ENCODE peak calls at places on chromosomes 7 and 10, in nine cellular contexts. U, I, S, V, O, T, L, Q and E are unnamed samples.

GRCh38 chr10:115022754-115023153 is 70.4 kb upstream of the ATRNL1 start:
- DNase-seq in I (no peak), S (no peak), U (no peak), O (no peak), T (no peak), V (no peak), Q (no peak), L (no peak), E (no peak)

GRCh38 chr10:126749030-126749655 is 78.7 kb upstream of the C10orf90 start:
- DNase-seq in S (peak; percentile 86), U (no peak), I (peak; percentile 95), Q (peak; percentile 78), O (peak; percentile 16), V (no peak), T (peak; percentile 88), L (peak; percentile 73), E (peak; percentile 52)

GRCh38 chr7:3092468-3092867 is 48.8 kb upstream of the CARD11 start:
- DNase-seq in V (peak; percentile 27), I (no peak), U (peak; percentile 65), T (no peak), Q (peak; percentile 8), O (no peak), L (no peak), S (no peak), E (no peak)

GRCh38 chr7:82468435-82468834 is 24.9 kb upstream of the CACNA2D1 start:
- DNase-seq in T (no peak), L (no peak), S (no peak), I (no peak), U (no peak), O (no peak), V (no peak), Q (peak; percentile 14), E (no peak)

GRCh38 chr10:102452672-102453340 is 1.5 kb upstream of the C10orf95 start:
- DNase-seq in Q (peak; percentile 55), I (no peak), T (no peak), L (no peak), U (peak; percentile 100), V (no peak), S (peak; percentile 49), O (no peak), E (no peak)

GRCh38 chr10:34960983-34961382 is 129.2 kb downstream of the CUL2 start:
- DNase-seq in T (no peak), L (no peak), V (no peak), U (no peak), S (peak; percentile 35), O (no peak), Q (peak; percentile 49), I (no peak), E (no peak)

GRCh38 chr10:53395449-53395848 is 622.9 kb upstream of the MBL2 start:
- DNase-seq in Q (no peak), I (peak; percentile 45), L (no peak), O (no peak), T (no peak), V (no peak), S (no peak), U (no peak), E (no peak)

GRCh38 chr10:14779053-14779649 is 4.5 kb upstream of the FAM107B start:
- DNase-seq in V (no peak), S (no peak), Q (no peak), I (no peak), O (no peak), L (no peak), T (no peak), U (no peak), E (peak; percentile 3)

GRCh38 chr10:124470544-124471449 is 9.2 kb downstream of the LHPP start:
- DNase-seq in V (no peak), I (peak; percentile 53), T (no peak), Q (no peak), L (no peak), S (no peak), U (no peak), O (no peak), E (no peak)

GRCh38 chr10:77531441-77532001 is 106.1 kb downstream of the KCNMA1 start:
- DNase-seq in T (no peak), Q (peak; percentile 68), O (no peak), S (peak; percentile 62), U (no peak), L (no peak), V (no peak), I (no peak), E (no peak)

GRCh38 chr7:46352335-46352954 is 431.4 kb upstream of the IGFBP3 start:
- DNase-seq in V (no peak), Q (peak; percentile 85), L (no peak), O (no peak), T (peak; percentile 52), S (peak; percentile 83), U (no peak), I (peak; percentile 84), E (peak; percentile 23)

GRCh38 chr10:6404127-6405072 is 175.7 kb downstream of the PRKCQ start:
- DNase-seq in S (no peak), U (no peak), L (no peak), T (no peak), I (no peak), V (no peak), O (no peak), Q (no peak), E (no peak)

GRCh38 chr10:94992811-94993210 is 54.4 kb downstream of the CYP2C9 start:
- DNase-seq in S (no peak), V (no peak), L (no peak), U (no peak), O (no peak), T (no peak), I (peak; percentile 83), Q (no peak), E (no peak)

GRCh38 chr10:103849880-103850571 is 5.3 kb downstream of the SH3PXD2A start:
- DNase-seq in T (no peak), S (peak; percentile 89), V (no peak), O (no peak), U (peak; percentile 60), I (no peak), L (peak; percentile 79), Q (peak; percentile 74), E (no peak)

GRCh38 chr10:44419790-44420549 is 35.1 kb upstream of the CXCL12 start:
- DNase-seq in V (no peak), L (no peak), U (no peak), Q (no peak), S (no peak), T (no peak), O (no peak), I (no peak), E (no peak)

GRCh38 chr7:27169658-27170493 is 4.2 kb downstream of the HOXA10 start:
- DNase-seq in U (no peak), L (no peak), S (no peak), T (peak; percentile 63), I (peak; percentile 83), O (no peak), Q (no peak), V (no peak), E (no peak)

GRCh38 chr10:87064651-87065050 is 30.0 kb downstream of the GLUD1 start:
- DNase-seq in V (no peak), S (no peak), L (no peak), I (no peak), Q (no peak), O (no peak), T (no peak), U (no peak), E (no peak)

GRCh38 chr7:126541416-126541815 is 711.3 kb downstream of the GRM8 start:
- DNase-seq in Q (no peak), S (no peak), T (no peak), I (no peak), V (no peak), L (no peak), O (no peak), U (no peak), E (no peak)

GRCh38 chr10:124703778-124704427 is 40.3 kb downstream of the FAM53B start:
- DNase-seq in V (no peak), I (no peak), L (no peak), U (no peak), S (peak; percentile 20), Q (peak; percentile 35), T (no peak), O (no peak), E (no peak)

GRCh38 chr10:44206127-44206818 is 178.6 kb downstream of the CXCL12 start:
- DNase-seq in U (no peak), V (no peak), T (no peak), S (no peak), Q (peak; percentile 20), O (no peak), L (no peak), I (no peak), E (no peak)

GRCh38 chr10:4061441-4061951 is 276.5 kb upstream of the KLF6 start:
- DNase-seq in I (no peak), O (no peak), Q (peak; percentile 42), V (no peak), S (no peak), U (peak; percentile 8), L (peak; percentile 90), T (no peak), E (no peak)

GRCh38 chr10:103933557-103934121 is 15.7 kb upstream of the STN1 start:
- DNase-seq in T (no peak), Q (no peak), O (no peak), L (no peak), S (no peak), V (no peak), U (no peak), I (no peak), E (no peak)

GRCh38 chr10:33291053-33291592 is 43.3 kb downstream of the NRP1 start:
- DNase-seq in S (no peak), I (no peak), L (no peak), V (no peak), T (no peak), Q (peak; percentile 66), U (no peak), O (no peak), E (peak; percentile 89)

GRCh38 chr10:123398180-123398591 is 244.0 kb downstream of the BUB3 start:
- DNase-seq in V (no peak), O (no peak), L (no peak), S (no peak), U (peak; percentile 98), T (no peak), I (peak; percentile 10), Q (no peak), E (no peak)

GRCh38 chr7:45215611-45216062 is 58.0 kb downstream of the RAMP3 start:
- DNase-seq in V (no peak), Q (no peak), O (no peak), L (no peak), U (peak; percentile 23), I (peak; percentile 36), T (no peak), S (no peak), E (no peak)

GRCh38 chr7:18356195-18356645 is 139.3 kb upstream of the HDAC9 start:
- DNase-seq in V (no peak), S (peak; percentile 53), T (no peak), Q (peak; percentile 55), U (peak; percentile 47), O (no peak), I (peak; percentile 52), L (no peak), E (peak; percentile 16)

GRCh38 chr10:1187151-1187854 is 131.1 kb downstream of the WDR37 start:
- DNase-seq in I (no peak), Q (no peak), T (no peak), O (no peak), L (peak; percentile 71), U (no peak), S (no peak), V (no peak), E (no peak)

GRCh38 chr10:1577371-1577770 is 160.0 kb downstream of the ADARB2 start:
- DNase-seq in I (no peak), U (no peak), Q (no peak), V (no peak), O (no peak), S (no peak), L (peak; percentile 47), T (no peak), E (no peak)

GRCh38 chr10:104246981-104247380 is 7.7 kb upstream of the GSTO1 start:
- DNase-seq in U (peak; percentile 76), L (no peak), I (no peak), T (no peak), S (no peak), O (no peak), V (no peak), Q (peak; percentile 73), E (peak; percentile 18)

GRCh38 chr7:2643386-2644229 is 11.8 kb downstream of the TTYH3 start:
- DNase-seq in I (peak; percentile 85), T (no peak), S (peak; percentile 76), V (no peak), Q (no peak), O (no peak), U (no peak), L (no peak), E (no peak)

GRCh38 chr7:50745835-50746234 is 36.9 kb downstream of the GRB10 start:
- DNase-seq in S (no peak), U (no peak), O (no peak), L (no peak), T (no peak), I (no peak), Q (no peak), V (no peak), E (no peak)